ENCODE peak calls at places on chromosomes 12 and 14, in five cellular contexts. H, M, C, U and V are unnamed samples. For H3K4me1, the result is how much of the 10 kb centered on the place peaks cover.

GRCh38 chr12:68827895-68828294 is 19.9 kb downstream of the MDM2 start:
- DNase-seq in M (no peak), U (no peak), H (no peak), C (no peak), V (no peak)

GRCh38 chr12:6443361-6443983 is 1.3 kb upstream of the CD27 start:
- DNase-seq in H (no peak), M (no peak), C (no peak), U (no peak), V (no peak)

GRCh38 chr12:30416631-30417030 is 279.0 kb downstream of the IPO8 start:
- DNase-seq in M (peak), H (no peak), C (no peak), U (no peak), V (no peak)

GRCh38 chr14:94005324-94005723 is 8.2 kb downstream of the CCDC197 start:
- DNase-seq in H (no peak), C (no peak), U (no peak), M (no peak), V (no peak)

GRCh38 chr12:41514050-41514449 is 325.9 kb downstream of the PDZRN4 start:
- DNase-seq in H (no peak), M (peak), C (no peak), U (no peak), V (no peak)

GRCh38 chr12:122858171-122858570 is 22.9 kb downstream of the HIP1R start:
- DNase-seq in H (no peak), M (no peak), C (no peak), U (no peak), V (no peak)

GRCh38 chr14:67170706-67171105 is 18.5 kb upstream of the GARIN2 start:
- DNase-seq in C (no peak), M (peak), U (peak), H (no peak), V (no peak)

GRCh38 chr14:53528114-53528513 is 375.0 kb upstream of the DDHD1 start:
- DNase-seq in M (peak), U (peak), C (peak), H (no peak), V (no peak)

GRCh38 chr12:34287437-34287836 is 265.1 kb downstream of the ALG10 start:
- DNase-seq in M (no peak), U (no peak), H (no peak), C (no peak), V (no peak)

GRCh38 chr12:65826513-65827171 is 2.4 kb downstream of the HMGA2 start:
- DNase-seq in C (no peak), U (peak), M (peak), H (no peak), V (no peak)

GRCh38 chr12:58249610-58250009 is 308.2 kb downstream of the ATP23 start:
- DNase-seq in M (peak), H (no peak), C (no peak), U (peak), V (no peak)

GRCh38 chr12:78245111-78245510 is 414.4 kb downstream of the NAV3 start:
- DNase-seq in M (no peak), C (no peak), H (no peak), U (no peak), V (no peak)

GRCh38 chr14:78933948-78934524 is 763.9 kb downstream of the NRXN3 start:
- DNase-seq in U (peak), C (no peak), M (peak), H (peak), V (no peak)

GRCh38 chr12:64610092-64610659 is at the start of gene RASSF3:
- DNase-seq in H (peak), C (peak), M (peak), U (peak), V (peak)

GRCh38 chr12:115155665-115156645 is 472.0 kb upstream of the TBX3 start:
- DNase-seq in M (peak), C (no peak), H (no peak), U (peak), V (no peak)

GRCh38 chr12:108828774-108829173 is 28.6 kb downstream of the SSH1 start:
- DNase-seq in M (peak), U (peak), C (no peak), H (no peak), V (no peak)

GRCh38 chr12:39813776-39814175 is 194.2 kb upstream of the ABCD2 start:
- DNase-seq in U (peak), C (no peak), H (no peak), M (no peak), V (no peak)

GRCh38 chr12:12714276-12715001 is 2.7 kb upstream of the CDKN1B start:
- DNase-seq in U (no peak), H (no peak), M (peak), C (no peak), V (peak)

GRCh38 chr14:33934043-33934750 is 16.7 kb downstream of the EGLN3 start:
- DNase-seq in H (no peak), U (peak), C (no peak), M (no peak), V (no peak)

GRCh38 chr14:90487031-90487430 is 90.2 kb downstream of the CALM1 start:
- DNase-seq in H (no peak), M (peak), U (peak), C (no peak), V (no peak)

DNA sequence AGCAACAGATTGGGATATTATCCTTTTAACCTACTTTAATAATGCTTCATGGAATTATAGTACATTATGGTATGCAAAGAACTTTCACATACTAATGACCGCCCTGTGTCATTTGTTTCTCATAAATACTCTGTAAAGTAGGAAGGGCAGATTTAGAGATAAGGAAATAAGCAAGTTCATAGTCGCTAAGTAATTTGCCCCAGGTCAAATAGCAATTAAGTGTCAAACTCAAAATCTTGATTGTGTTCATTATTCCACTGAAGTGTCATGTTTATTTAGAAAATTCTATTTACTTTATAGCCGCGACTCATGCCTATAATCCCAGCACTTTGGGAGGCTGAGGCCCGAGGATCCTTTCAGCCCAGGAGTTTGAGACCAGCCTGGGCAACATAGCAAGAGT is 98.7 kb upstream of the ATF1 start:
- DNase-seq in M (no peak), U (no peak), H (no peak), C (no peak), V (no peak)
- H3K27ac ChIP-seq in M (no peak), U (no peak), H (peak), C (no peak), V (no peak)

GRCh38 chr14:23093526-23093925 is 1.4 kb downstream of the ACIN1 start:
- DNase-seq in C (no peak), U (no peak), M (no peak), H (no peak), V (no peak)
- H3K4me1 ChIP-seq in C (under half), U (under half), M (under half), H (under half), V (under half)

DNA sequence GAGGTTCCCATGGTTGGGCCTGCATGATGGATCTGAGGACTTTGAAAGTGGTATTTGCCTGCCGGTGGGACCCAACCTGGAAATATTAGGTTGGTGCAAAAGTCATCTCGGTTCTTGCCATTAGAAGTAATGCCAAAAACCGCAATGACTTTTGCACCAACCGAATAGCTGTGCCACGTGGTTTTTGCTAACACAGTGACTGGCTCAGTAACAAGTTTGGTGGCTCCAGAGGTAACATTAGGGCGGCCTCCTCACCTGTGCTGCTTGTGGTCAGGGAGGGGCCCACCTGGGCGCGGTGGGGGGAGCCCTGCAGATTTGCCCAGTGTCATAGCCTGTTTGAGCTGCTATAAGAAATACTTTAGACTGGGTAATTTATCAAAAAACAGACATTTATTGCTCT is 1.8 kb downstream of the BDKRB2 start:
- DNase-seq in C (no peak), H (peak), U (no peak), M (no peak), V (no peak)
- H3K27ac ChIP-seq in C (no peak), H (peak), U (no peak), M (no peak), V (no peak)

DNA sequence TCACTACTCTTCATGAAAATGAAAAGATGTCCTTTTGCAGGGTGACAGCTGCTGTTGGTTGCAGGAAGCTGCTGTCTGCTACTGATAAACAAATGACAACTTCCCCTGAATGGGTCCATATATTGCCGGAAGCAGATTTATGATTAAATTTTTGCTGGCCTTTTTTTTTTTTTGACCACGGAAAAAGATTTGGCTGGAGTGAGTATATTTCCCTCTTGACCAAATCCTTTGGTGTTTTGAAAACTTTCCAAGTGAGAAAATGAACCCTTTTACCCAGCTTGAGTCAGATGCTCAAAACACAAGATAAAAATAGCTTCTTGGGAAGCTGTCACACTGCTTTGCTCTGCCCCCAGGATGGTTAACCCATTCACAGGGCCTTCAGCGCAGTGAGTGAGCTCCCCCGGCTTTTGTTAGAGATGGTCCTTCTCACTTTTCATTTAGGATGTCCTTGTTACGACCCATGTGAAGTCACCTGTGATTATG is 224.2 kb downstream of the PELI2 start:
- DNase-seq in U (peak), C (no peak), H (no peak), M (peak), V (no peak)
- H3K4me1 ChIP-seq in U (under half), C (under half), H (under half), M (under half), V (under half)

GRCh38 chr12:32679910-32680217 is 763 bp downstream of the DNM1L start:
- DNase-seq in C (no peak), U (no peak), M (no peak), H (no peak), V (no peak)

GRCh38 chr12:32681272-32681671 is 2.2 kb downstream of the DNM1L start:
- DNase-seq in H (no peak), U (no peak), M (no peak), C (no peak), V (no peak)

GRCh38 chr12:32679091-32679909 is at the start of gene DNM1L:
- DNase-seq in M (peak), U (peak), H (peak), C (peak), V (peak)

GRCh38 chr12:32686340-32686739 is 7.2 kb downstream of the DNM1L start:
- DNase-seq in C (no peak), H (no peak), U (no peak), M (no peak), V (no peak)

GRCh38 chr12:32680787-32681186 is 1.7 kb downstream of the DNM1L start:
- DNase-seq in U (no peak), H (no peak), M (no peak), C (no peak), V (no peak)
- H3K27ac ChIP-seq in U (peak), H (no peak), M (no peak), C (peak), V (no peak)

GRCh38 chr12:53502331-53502730 is 1.2 kb downstream of the TARBP2 start:
- DNase-seq in M (no peak), H (peak), U (peak), C (no peak), V (no peak)
- H3K4me1 ChIP-seq in M (under half), H (under half), U (under half), C (under half), V (under half)

GRCh38 chr14:75471059-75471458 is 43.2 kb downstream of the JDP2 start:
- DNase-seq in M (no peak), C (no peak), U (no peak), H (no peak), V (no peak)

GRCh38 chr14:75467763-75468162 is 39.9 kb downstream of the JDP2 start:
- DNase-seq in C (no peak), M (no peak), H (no peak), U (no peak), V (no peak)

GRCh38 chr14:75469606-75470237 is 41.9 kb downstream of the JDP2 start:
- DNase-seq in U (no peak), M (no peak), H (peak), C (peak), V (no peak)

GRCh38 chr14:75469164-75469563 is 41.3 kb downstream of the JDP2 start:
- DNase-seq in U (no peak), H (no peak), M (no peak), C (no peak), V (no peak)

GRCh38 chr14:75470238-75470797 is 42.5 kb downstream of the JDP2 start:
- DNase-seq in U (no peak), M (no peak), C (no peak), H (no peak), V (no peak)
- H3K27ac ChIP-seq in U (no peak), M (no peak), C (peak), H (peak), V (no peak)

GRCh38 chr12:89493650-89494302 is 30.8 kb downstream of the GALNT4 start:
- DNase-seq in H (no peak), U (no peak), M (no peak), C (no peak), V (no peak)

GRCh38 chr12:89490922-89491321 is 33.7 kb downstream of the GALNT4 start:
- DNase-seq in C (no peak), H (no peak), U (no peak), M (no peak), V (no peak)

GRCh38 chr12:89494411-89495231 is 30.0 kb downstream of the GALNT4 start:
- DNase-seq in C (no peak), H (no peak), M (peak), U (no peak), V (no peak)

GRCh38 chr12:89497005-89497404 is 27.6 kb downstream of the GALNT4 start:
- DNase-seq in U (peak), M (no peak), H (no peak), C (no peak), V (no peak)

GRCh38 chr12:89492883-89493282 is 31.7 kb downstream of the GALNT4 start:
- DNase-seq in C (no peak), H (no peak), M (no peak), U (no peak), V (no peak)
- H3K4me1 ChIP-seq in C (under half), H (under half), M (under half), U (under half), V (under half)

GRCh38 chr12:50089730-50090129 is 4.6 kb downstream of the SMARCD1 start:
- DNase-seq in C (no peak), M (no peak), H (no peak), U (no peak), V (no peak)
- H3K27ac ChIP-seq in C (no peak), M (no peak), H (no peak), U (no peak), V (no peak)

GRCh38 chr12:116202940-116203339 is 74.6 kb downstream of the MED13L start:
- DNase-seq in M (peak), H (no peak), U (no peak), C (no peak), V (no peak)

GRCh38 chr12:116204785-116205184 is 72.7 kb downstream of the MED13L start:
- DNase-seq in M (no peak), U (no peak), H (no peak), C (no peak), V (no peak)

GRCh38 chr12:116202433-116202832 is 75.1 kb downstream of the MED13L start:
- DNase-seq in H (no peak), U (no peak), C (no peak), M (peak), V (no peak)

GRCh38 chr12:116201908-116202307 is 75.6 kb downstream of the MED13L start:
- DNase-seq in M (peak), U (no peak), C (no peak), H (no peak), V (no peak)

DNA sequence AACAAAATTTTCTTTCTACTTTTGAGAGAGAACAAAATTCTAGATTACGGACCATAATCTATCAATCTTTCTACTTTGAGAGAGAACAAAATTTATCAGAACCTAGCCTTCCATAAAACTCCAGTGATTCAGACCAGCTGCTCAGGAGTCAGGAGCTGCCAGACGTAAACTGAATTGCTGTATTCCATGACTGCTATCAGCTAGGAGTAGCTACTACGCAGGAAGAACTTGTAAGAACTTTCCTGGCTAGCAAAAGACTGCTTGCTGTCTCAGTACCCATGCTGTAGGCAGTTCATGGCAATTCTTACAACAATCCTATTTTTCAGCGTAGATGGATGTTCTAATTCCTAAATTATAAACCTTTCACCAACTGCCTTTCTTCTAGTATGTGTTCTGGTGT is 73.3 kb downstream of the MED13L start:
- DNase-seq in H (no peak), U (peak), M (peak), C (no peak), V (no peak)
- H3K4me1 ChIP-seq in H (under half), U (under half), M (under half), C (half or more), V (under half)